ENCODE peak calls at places on chromosome 19, in four cellular contexts. L is H1, K is HepG2, R is HCT116. I is an unnamed sample.

GRCh38 chr19:40139533-40140287 is 49.0 kb upstream of the ZNF780A start:
- DNase-seq in R (peak; percentile 48), L (no peak), K (peak; percentile 35), I (peak; percentile 35)

GRCh38 chr19:39341122-39341719 is 1.0 kb upstream of the SAMD4B start:
- DNase-seq in R (no peak), K (no peak), L (no peak), I (peak; percentile 59)

GRCh38 chr19:46422344-46422743 is 6.4 kb downstream of the PNMA8C start:
- DNase-seq in R (no peak), K (no peak), L (no peak), I (no peak)

GRCh38 chr19:55552206-55552605 is 6.9 kb upstream of the SBK3 start:
- DNase-seq in K (no peak), R (no peak), L (no peak), I (no peak)

GRCh38 chr19:4536798-4537197 is 1.8 kb upstream of the PLIN5 start:
- DNase-seq in R (no peak), K (no peak), L (no peak), I (no peak)

GRCh38 chr19:14505488-14506239 is 9.7 kb upstream of the GIPC1 start:
- DNase-seq in K (peak; percentile 64), R (peak; percentile 82), L (no peak), I (peak; percentile 87)

GRCh38 chr19:12847159-12848139 is 9.1 kb downstream of the MAST1 start:
- DNase-seq in L (no peak), R (no peak), K (peak; percentile 53), I (peak; percentile 90)

GRCh38 chr19:41192574-41193419 is at the start of gene CYP2S1:
- DNase-seq in R (peak; percentile 15), K (no peak), L (no peak), I (peak; percentile 82)

GRCh38 chr19:20359933-20360720 is 193.1 kb downstream of the ZNF486 start:
- DNase-seq in R (no peak), L (no peak), K (no peak), I (no peak)

GRCh38 chr19:1232652-1233360 is 5.0 kb downstream of the CBARP start:
- DNase-seq in K (no peak), R (no peak), L (no peak), I (no peak)

GRCh38 chr19:53960187-53960586 is 2.5 kb upstream of the CACNG8 start:
- DNase-seq in R (no peak), L (no peak), K (no peak), I (no peak)

GRCh38 chr19:2083174-2083854 is 12.8 kb downstream of the MOB3A start:
- DNase-seq in R (no peak), K (no peak), L (no peak), I (no peak)

GRCh38 chr19:41297628-41298326 is 12.2 kb upstream of the CCDC97 start:
- DNase-seq in K (no peak), L (no peak), R (no peak), I (no peak)

GRCh38 chr19:46729696-46730095 is 12.8 kb upstream of the PRKD2 start:
- DNase-seq in R (no peak), L (no peak), K (no peak), I (no peak)

GRCh38 chr19:7213628-7214328 is 80.4 kb downstream of the INSR start:
- DNase-seq in L (no peak), R (no peak), K (no peak), I (no peak)

GRCh38 chr19:7215176-7215575 is 79.0 kb downstream of the INSR start:
- DNase-seq in L (no peak), K (no peak), R (no peak), I (no peak)

GRCh38 chr19:7216373-7216902 is 77.8 kb downstream of the INSR start:
- DNase-seq in L (no peak), K (no peak), R (no peak), I (no peak)

GRCh38 chr19:7211191-7211988 is 82.8 kb downstream of the INSR start:
- DNase-seq in L (no peak), K (no peak), R (no peak), I (no peak)

GRCh38 chr19:7214329-7215089 is 79.7 kb downstream of the INSR start:
- DNase-seq in L (no peak), K (peak; percentile 77), R (no peak), I (no peak)
- TF ChIP-seq FOSL1 in L (no peak), K (no peak), R (no peak), I (no peak)

DNA sequence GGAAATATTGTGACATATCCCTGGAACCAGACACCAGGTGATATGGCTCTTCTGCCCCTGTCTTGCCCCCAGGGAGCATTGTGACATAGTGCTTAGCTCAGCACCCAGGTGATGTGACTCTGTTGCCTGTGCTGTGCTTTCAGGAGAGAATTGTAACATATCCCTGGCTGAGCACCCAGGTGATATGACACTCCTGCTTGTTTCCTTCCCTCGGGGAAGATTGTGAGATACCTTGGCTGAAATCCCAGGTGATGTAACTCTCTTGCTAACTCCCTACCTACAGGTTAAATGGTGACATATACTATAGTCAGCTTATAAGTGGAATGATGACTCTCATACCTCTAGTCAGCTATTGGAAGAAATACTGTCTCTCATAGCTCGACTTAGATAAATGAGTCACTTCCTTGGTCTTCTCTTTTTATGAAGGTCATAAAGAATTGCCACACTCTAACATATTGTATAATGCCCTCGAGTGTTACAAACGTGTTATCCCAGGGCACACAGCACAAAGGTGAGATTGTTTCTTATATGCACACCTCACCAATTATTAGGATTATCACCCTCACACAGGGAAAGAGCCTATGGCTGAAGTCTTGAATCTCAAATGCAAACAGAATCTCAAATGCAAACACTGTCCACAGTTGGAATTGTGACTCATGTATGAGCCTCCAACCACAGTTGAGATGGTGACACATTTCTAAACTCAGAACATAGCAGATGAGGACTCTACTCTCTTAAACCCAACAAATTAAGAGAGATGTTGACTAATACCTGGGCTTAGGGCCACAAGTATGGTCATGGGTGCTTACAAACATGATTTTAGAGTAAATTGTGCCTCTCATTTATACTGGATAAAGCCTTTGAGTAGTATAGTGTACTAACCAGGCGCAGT is 32.7 kb upstream of the ZNF254 start:
- DNase-seq in L (no peak), R (peak; percentile 24), K (peak; percentile 66), I (no peak)
- TF ChIP-seq FOSL1 in L (no peak), R (no peak), K (no peak), I (peak; percentile 31)

GRCh38 chr19:7224205-7224833 is 69.9 kb downstream of the INSR start:
- DNase-seq in R (no peak), L (no peak), K (peak; percentile 67), I (no peak)
- TF ChIP-seq FOSL1 in R (no peak), L (no peak), K (no peak), I (no peak)

GRCh38 chr19:30674656-30675055 is 302.5 kb downstream of the ZNF536 start:
- DNase-seq in R (no peak), L (no peak), K (no peak), I (no peak)
- TF ChIP-seq FOSL1 in R (no peak), L (no peak), K (no peak), I (no peak)

DNA sequence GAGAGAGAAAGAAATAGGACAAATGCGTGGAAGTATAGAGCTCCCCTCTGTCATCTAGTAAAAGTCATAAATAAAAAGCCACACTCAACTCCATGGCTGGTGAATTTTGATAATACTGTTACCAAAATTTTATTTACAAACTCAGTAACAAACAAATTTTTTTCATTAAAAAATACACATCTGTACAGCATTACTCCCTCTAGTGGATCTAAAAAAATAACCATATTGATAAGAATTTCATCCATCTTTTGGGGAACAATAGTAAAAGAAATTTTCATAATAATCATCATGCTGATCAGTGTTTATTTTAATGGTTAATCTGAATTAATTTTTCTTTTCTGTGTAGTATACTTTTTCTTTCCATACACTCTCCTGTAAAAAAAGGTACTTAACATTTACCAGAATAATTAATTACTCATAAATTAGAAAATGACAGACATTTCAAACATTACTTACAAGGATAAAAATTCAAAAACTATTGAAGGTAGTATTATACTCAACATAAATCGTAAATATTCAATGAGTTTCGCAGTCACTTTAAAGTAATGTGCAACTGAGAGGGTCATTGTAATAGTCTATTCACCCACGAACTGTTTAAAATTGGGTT is 173.5 kb upstream of the LSM14A start:
- DNase-seq in L (no peak), R (no peak), K (no peak), I (no peak)
- TF ChIP-seq FOSL1 in L (no peak), R (no peak), K (no peak), I (no peak)